ENCODE peak calls at places on chromosomes 3 and 15, in six cellular contexts. Q, D, G, L, Y and T are unnamed samples.

GRCh38 chr3:53075743-53076140 is 29.9 kb upstream of the SFMBT1 start:
- DNase-seq in Y (no peak), G (no peak), L (no peak), D (no peak), Q (peak), T (no peak)

GRCh38 chr3:64748244-64748894 is 60.6 kb upstream of the ADAMTS9 start:
- DNase-seq in D (no peak), G (no peak), L (no peak), Q (no peak), Y (no peak), T (no peak)

GRCh38 chr15:62841269-62841628 is 201.3 kb upstream of the TPM1 start:
- DNase-seq in D (no peak), Q (no peak), Y (no peak), L (peak), G (peak), T (no peak)

GRCh38 chr3:102174312-102174712 is 260.5 kb upstream of the ZPLD1 start:
- DNase-seq in G (peak), Q (no peak), L (peak), Y (no peak), D (no peak), T (no peak)

GRCh38 chr15:55526559-55527036 is 18.6 kb upstream of the DNAAF4 start:
- DNase-seq in L (peak), G (peak), Y (no peak), Q (no peak), D (peak), T (no peak)

GRCh38 chr15:88401972-88402656 is 65.1 kb downstream of the MRPL46 start:
- DNase-seq in Q (no peak), L (no peak), Y (no peak), G (no peak), D (no peak), T (peak)

GRCh38 chr3:169847896-169848295 is 21.8 kb downstream of the LRRC31 start:
- DNase-seq in G (no peak), Q (no peak), D (no peak), Y (no peak), L (no peak), T (no peak)

GRCh38 chr3:101898062-101898461 is 48.7 kb downstream of the NFKBIZ start:
- DNase-seq in D (no peak), Y (no peak), Q (no peak), L (no peak), G (no peak), T (no peak)

GRCh38 chr15:64803526-64803925 is 21.9 kb downstream of the PIF1 start:
- DNase-seq in D (no peak), L (no peak), Y (no peak), G (no peak), Q (no peak), T (no peak)

GRCh38 chr3:13886593-13887129 is 6.8 kb upstream of the WNT7A start:
- DNase-seq in Q (no peak), D (no peak), G (no peak), L (no peak), Y (peak), T (no peak)

GRCh38 chr3:13885704-13886010 is 5.8 kb upstream of the WNT7A start:
- DNase-seq in L (no peak), G (no peak), D (no peak), Q (no peak), Y (no peak), T (no peak)

GRCh38 chr3:13882876-13883275 is 3.0 kb upstream of the WNT7A start:
- DNase-seq in G (no peak), D (no peak), Y (no peak), Q (no peak), L (no peak), T (no peak)

GRCh38 chr3:13883681-13884080 is 3.8 kb upstream of the WNT7A start:
- DNase-seq in L (no peak), Y (no peak), G (no peak), D (no peak), Q (no peak), T (no peak)

DNA sequence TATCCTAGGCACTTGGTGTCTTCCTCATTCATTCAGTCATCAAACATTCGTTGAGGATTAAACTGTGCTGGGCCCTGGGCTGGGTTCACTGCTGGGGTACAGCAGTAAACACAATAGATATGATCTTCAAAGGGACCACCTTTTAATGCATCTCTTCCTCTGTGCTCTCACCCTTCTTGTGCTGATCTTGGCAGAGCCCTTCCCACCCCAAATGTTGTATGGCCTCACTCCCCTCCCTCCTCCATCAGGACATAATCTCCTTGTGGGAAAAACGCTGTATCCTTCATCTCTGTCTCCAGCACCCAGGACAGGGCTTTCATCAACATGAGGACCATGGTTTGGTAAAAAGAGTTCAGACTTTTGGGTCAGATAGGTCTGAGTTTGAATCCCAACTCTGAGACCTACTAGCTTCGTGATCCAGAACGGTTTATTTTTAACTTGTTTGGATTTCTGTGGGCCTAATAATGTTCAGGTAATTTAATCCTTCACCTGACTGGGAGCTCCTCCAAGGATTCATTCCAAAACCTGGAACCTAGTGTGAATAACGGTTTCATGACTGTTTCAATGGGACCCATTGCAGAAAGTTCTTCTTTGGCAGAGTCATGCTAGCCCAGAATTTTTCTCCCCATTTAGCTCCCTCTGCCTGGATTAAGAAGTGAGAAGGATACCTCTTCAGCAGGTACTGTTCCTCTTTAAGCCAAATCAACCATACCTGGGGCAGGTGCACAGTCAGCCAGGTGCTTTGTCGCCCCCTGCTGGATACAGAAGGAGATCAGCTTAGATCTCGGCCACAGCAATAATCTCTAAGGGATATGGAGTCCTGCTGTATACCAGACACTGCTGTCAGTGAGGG is 5.2 kb upstream of the WNT7A start:
- DNase-seq in L (no peak), Q (no peak), D (peak), Y (peak), G (no peak), T (no peak)
- TF ChIP-seq CTCF in L (peak), Q (no peak), D (peak), Y (peak), G (peak), T (no peak)

GRCh38 chr15:66573348-66573718 is 7.5 kb upstream of the LCTL start:
- DNase-seq in G (no peak), D (no peak), Q (peak), L (no peak), Y (peak), T (no peak)
- TF ChIP-seq CTCF in G (no peak), D (no peak), Q (no peak), L (no peak), Y (no peak), T (no peak)

GRCh38 chr3:65844370-65844769 is 194.3 kb downstream of the MAGI1 start:
- DNase-seq in D (no peak), Q (no peak), L (no peak), G (no peak), Y (no peak), T (no peak)

GRCh38 chr3:65847947-65848346 is 190.8 kb downstream of the MAGI1 start:
- DNase-seq in D (no peak), G (no peak), L (no peak), Q (no peak), Y (no peak), T (no peak)

GRCh38 chr3:65846936-65847335 is 191.8 kb downstream of the MAGI1 start:
- DNase-seq in L (peak), G (no peak), Q (no peak), Y (no peak), D (no peak), T (no peak)

DNA sequence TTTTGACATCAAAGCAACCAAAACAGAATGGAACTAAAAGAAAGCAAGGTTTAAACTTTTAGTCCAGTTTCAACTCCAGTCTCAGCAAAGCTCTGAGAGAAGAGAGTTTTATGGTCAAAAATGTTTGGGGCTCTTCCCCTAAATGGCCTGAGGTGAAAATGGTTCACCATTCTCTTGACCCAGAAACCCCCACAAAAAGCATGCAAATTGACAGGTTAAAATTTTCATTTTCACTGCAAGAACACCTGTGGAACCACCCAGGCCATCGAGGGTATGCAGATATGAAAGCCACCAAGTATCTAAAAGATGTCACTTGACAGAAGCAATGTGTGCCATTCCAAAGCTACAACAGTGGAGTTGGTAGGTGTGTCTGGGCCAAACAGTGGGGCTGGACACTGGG is 195.0 kb downstream of the MAGI1 start:
- DNase-seq in Y (no peak), G (no peak), Q (no peak), L (no peak), D (no peak), T (no peak)
- TF ChIP-seq CTCF in Y (no peak), G (no peak), Q (no peak), L (no peak), D (no peak), T (no peak)

DNA sequence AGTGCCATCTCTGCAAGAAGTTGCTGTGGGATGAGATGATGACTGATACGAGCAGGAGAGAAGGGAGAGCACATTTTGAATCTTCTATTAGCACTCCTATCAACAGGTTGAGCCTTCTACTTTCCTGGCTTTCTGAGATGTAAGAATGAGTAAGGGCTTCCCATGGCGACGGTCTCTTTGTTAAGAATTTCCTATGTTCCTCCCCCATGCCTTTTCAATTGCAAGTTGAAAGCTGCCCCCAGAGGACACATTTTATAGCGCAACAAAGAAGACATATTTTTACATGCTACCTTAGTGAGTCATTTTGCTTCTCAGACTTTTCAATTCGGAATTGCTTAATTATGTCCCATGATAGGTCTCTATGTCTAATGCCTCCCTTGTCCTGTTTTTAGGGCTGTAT is 71.3 kb upstream of the LRTM1 start:
- DNase-seq in D (no peak), Q (no peak), Y (no peak), L (peak), G (peak), T (no peak)
- TF ChIP-seq CTCF in D (no peak), Q (no peak), Y (no peak), L (peak), G (no peak), T (no peak)

GRCh38 chr3:179672918-179673317 is 20.1 kb downstream of the USP13 start:
- DNase-seq in G (no peak), Q (no peak), Y (no peak), L (no peak), D (no peak), T (no peak)
- TF ChIP-seq CTCF in G (no peak), Q (no peak), Y (no peak), L (no peak), D (no peak), T (no peak)

GRCh38 chr3:125605771-125606170 is 10.5 kb upstream of the OSBPL11 start:
- DNase-seq in Q (no peak), G (no peak), L (no peak), D (no peak), Y (no peak), T (no peak)

GRCh38 chr3:125606291-125606690 is 11.0 kb upstream of the OSBPL11 start:
- DNase-seq in G (no peak), L (no peak), Y (no peak), Q (no peak), D (no peak), T (no peak)

GRCh38 chr3:125608419-125608818 is 13.1 kb upstream of the OSBPL11 start:
- DNase-seq in Y (no peak), D (no peak), Q (no peak), G (no peak), L (no peak), T (no peak)

DNA sequence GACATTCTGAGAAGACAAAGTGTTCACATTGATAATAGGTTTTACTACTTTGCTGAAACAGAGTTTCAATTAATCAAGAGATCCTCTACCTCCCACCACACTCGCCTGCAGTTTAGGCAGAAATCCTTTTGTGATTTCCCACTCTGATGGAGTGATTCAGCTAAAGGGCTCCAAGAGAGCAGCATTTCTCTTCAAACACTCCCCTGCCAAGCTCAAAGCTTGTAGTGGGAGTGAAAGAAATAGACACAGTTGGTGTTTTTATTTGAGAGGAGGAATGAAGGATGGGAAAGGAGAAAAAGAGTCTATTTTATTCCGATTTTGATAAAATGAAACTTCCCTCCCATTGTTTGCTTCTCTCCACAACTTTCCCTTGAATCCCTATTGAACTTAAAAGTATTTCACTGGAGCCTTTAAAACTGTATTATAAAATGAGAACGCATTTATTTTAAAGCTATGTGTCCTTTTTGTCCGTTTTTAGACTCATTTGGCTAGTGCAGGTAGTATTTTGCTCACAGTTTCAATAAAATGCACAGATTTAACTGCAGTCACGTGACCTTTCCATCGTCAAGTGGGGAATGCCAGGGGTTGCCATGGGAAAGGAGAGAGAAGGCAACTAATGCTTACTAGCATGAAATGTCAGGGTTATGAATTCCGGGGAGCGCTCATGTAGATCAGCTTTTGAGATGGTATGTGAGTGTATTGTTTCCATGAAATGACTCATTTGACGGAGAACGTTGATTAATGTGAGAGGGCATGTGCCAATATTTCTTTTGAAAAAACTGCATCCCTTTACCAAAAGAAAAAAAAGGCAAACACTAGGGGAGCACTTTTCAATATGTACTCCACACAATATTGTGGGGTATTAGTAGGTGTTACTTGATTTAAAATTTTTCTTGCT is 7.7 kb upstream of the OSBPL11 start:
- DNase-seq in L (peak), Q (no peak), D (no peak), Y (no peak), G (peak), T (no peak)
- TF ChIP-seq CTCF in L (no peak), Q (no peak), D (no peak), Y (no peak), G (no peak), T (no peak)

DNA sequence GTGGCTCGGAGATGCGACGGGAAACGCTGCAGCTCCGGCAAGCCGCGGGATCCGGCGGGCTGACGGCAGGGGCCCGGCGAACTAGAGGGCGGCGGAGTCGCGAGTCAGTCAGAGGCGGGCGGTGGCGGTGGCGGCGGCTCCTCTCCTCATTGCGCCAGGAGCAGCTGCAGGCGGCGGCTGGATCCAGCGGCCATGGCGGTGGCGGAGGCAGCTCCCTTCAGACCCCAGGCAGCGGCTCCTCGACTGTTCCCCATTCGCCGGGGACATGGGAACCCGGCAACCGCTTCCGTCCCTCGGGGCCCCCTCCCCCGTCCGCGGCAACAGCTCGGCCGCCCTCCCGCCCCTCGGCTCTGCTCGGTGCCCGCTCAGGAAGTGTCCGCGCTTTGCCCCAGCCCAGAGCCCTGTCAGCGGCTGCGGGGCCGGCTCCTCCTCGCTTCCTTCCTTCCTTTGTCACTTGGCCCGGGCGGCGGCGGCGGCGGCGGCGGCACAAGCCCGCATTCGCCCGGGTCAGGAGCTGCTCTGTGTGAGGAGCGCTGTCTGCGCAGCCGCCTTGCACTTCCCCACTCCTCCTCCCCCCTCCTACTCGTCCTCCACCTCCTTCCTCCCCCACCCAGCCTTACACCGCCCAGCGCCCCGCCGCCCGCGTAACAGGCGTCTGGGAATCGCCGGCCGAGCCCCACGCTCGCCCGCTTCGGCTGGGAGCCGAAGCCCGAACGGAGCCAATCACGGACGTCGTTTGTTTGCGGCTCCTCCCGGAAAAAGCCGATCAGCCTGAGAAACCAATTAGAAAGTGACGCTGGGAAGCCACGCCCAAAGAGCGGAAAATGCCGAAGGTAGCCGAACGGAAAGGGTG is at the start of gene GSK3B:
- DNase-seq in G (no peak), D (peak), Q (peak), Y (peak), L (no peak), T (peak)
- TF ChIP-seq CTCF in G (no peak), D (no peak), Q (no peak), Y (no peak), L (no peak), T (no peak)

GRCh38 chr3:49213998-49214397 is 42.6 kb downstream of the KLHDC8B start:
- DNase-seq in Q (no peak), D (no peak), L (no peak), G (no peak), Y (no peak), T (no peak)
- TF ChIP-seq CTCF in Q (no peak), D (no peak), L (no peak), G (no peak), Y (no peak), T (no peak)

GRCh38 chr15:89749059-89749458 is 2.0 kb downstream of the MESP1 start:
- DNase-seq in D (no peak), G (no peak), Y (no peak), Q (no peak), L (no peak), T (no peak)

GRCh38 chr15:89751748-89752147 is 699 bp upstream of the MESP1 start:
- DNase-seq in G (no peak), L (no peak), Y (peak), Q (peak), D (peak), T (no peak)

GRCh38 chr15:89749951-89750559 is 994 bp downstream of the MESP1 start:
- DNase-seq in Q (no peak), Y (no peak), G (no peak), L (no peak), D (peak), T (no peak)

GRCh38 chr15:89749526-89749925 is 1.5 kb downstream of the MESP1 start:
- DNase-seq in D (no peak), L (no peak), Y (no peak), Q (no peak), G (no peak), T (no peak)

GRCh38 chr15:89750560-89751542 is at the start of gene MESP1:
- DNase-seq in Y (peak), D (peak), Q (peak), G (peak), L (peak), T (peak)
- TF ChIP-seq CTCF in Y (peak), D (peak), Q (peak), G (peak), L (peak), T (peak)